ENCODE peak calls at places on chromosomes 3 and 15, in ten cellular contexts. W is NAMALWA, H is NCI-H1694 treated with DMSO at 0.1 percent for 48 hours, C is MCF 10A, X is mesenteric fat pad, M is NB4, K is HFFc6, Q is GM06990, F is lung microvascular endothelial cell, T is pancreas. S is an unnamed sample.

GRCh38 chr15:81221449-81221848 is 24.8 kb downstream of the IL16 start:
- DNase-seq in W (no peak), T (no peak), X (no peak), F (no peak), M (no peak), Q (no peak), K (no peak), C (no peak), H (no peak), S (no peak)

GRCh38 chr3:64166584-64167155 is 58.6 kb downstream of the PRICKLE2 start:
- DNase-seq in T (no peak), X (no peak), K (no peak), F (peak; percentile 69), W (no peak), M (no peak), C (no peak), H (peak; percentile 1), Q (no peak), S (no peak)

GRCh38 chr3:109125902-109126301 is 8.0 kb upstream of the MORC1 start:
- DNase-seq in H (no peak), W (no peak), K (no peak), C (no peak), Q (no peak), F (no peak), X (no peak), M (no peak), T (no peak), S (no peak)

GRCh38 chr3:126431103-126431534 is 36.4 kb downstream of the CFAP100 start:
- DNase-seq in K (no peak), X (peak; percentile 24), Q (peak; percentile 56), H (no peak), M (no peak), F (no peak), T (no peak), W (no peak), C (no peak), S (no peak)

GRCh38 chr3:105806361-105806760 is 62.5 kb downstream of the CBLB start:
- DNase-seq in K (peak; percentile 68), T (no peak), F (peak; percentile 73), M (peak; percentile 78), Q (peak; percentile 26), C (peak; percentile 90), H (no peak), X (no peak), W (no peak), S (no peak)

GRCh38 chr15:79923068-79923514 is 26.3 kb upstream of the MTHFS start:
- DNase-seq in Q (peak; percentile 85), F (peak; percentile 53), K (peak; percentile 25), X (peak; percentile 92), T (peak; percentile 85), C (peak; percentile 53), H (no peak), M (peak; percentile 88), W (peak; percentile 72), S (peak; percentile 61)

GRCh38 chr3:64684715-64685261 is 3.0 kb downstream of the ADAMTS9 start:
- DNase-seq in H (no peak), C (peak; percentile 5), F (peak; percentile 75), X (no peak), W (no peak), M (no peak), Q (no peak), T (peak; percentile 41), K (no peak), S (no peak)

GRCh38 chr15:89225588-89225987 is 4.2 kb upstream of the RLBP1 start:
- DNase-seq in H (no peak), T (no peak), X (no peak), W (no peak), M (no peak), K (no peak), C (no peak), F (no peak), Q (no peak), S (no peak)

GRCh38 chr3:128011140-128011539 is 41.1 kb upstream of the SEC61A1 start:
- DNase-seq in K (no peak), C (peak; percentile 61), Q (no peak), M (peak; percentile 30), W (peak; percentile 20), T (peak; percentile 89), X (no peak), F (peak; percentile 17), H (no peak), S (no peak)

GRCh38 chr15:76065267-76065666 is 5.5 kb downstream of the TMEM266 start:
- DNase-seq in C (no peak), X (no peak), H (no peak), W (no peak), M (peak; percentile 83), K (no peak), F (no peak), T (no peak), Q (no peak), S (no peak)

GRCh38 chr3:185656321-185656840 is 70.3 kb downstream of the SENP2 start:
- DNase-seq in K (peak; percentile 99), X (no peak), W (no peak), Q (no peak), C (peak; percentile 93), F (peak; percentile 50), T (no peak), H (no peak), M (no peak), S (no peak)

GRCh38 chr3:1131156-1131555 is 38.3 kb downstream of the CNTN6 start:
- DNase-seq in F (no peak), M (no peak), W (no peak), C (no peak), K (no peak), Q (no peak), X (no peak), H (no peak), T (no peak), S (no peak)

GRCh38 chr15:89482139-89482538 is 14.2 kb downstream of the RHCG start:
- DNase-seq in F (no peak), W (no peak), M (no peak), Q (no peak), H (no peak), K (peak; percentile 42), X (no peak), T (no peak), C (no peak), S (no peak)

GRCh38 chr15:63505842-63506222 is 1.4 kb downstream of the USP3 start:
- DNase-seq in T (no peak), W (no peak), H (no peak), X (no peak), Q (no peak), K (no peak), C (no peak), M (no peak), F (no peak), S (no peak)

GRCh38 chr15:35557544-35557943 is 11.6 kb upstream of the DPH6 start:
- DNase-seq in T (no peak), W (no peak), F (peak; percentile 7), M (peak; percentile 58), X (no peak), Q (no peak), H (no peak), K (peak; percentile 95), C (peak; percentile 68), S (no peak)

GRCh38 chr3:113897373-113897777 is 50.4 kb upstream of the ZDHHC23 start:
- DNase-seq in X (no peak), K (no peak), Q (no peak), T (no peak), W (peak; percentile 19), C (peak; percentile 33), F (peak; percentile 4), M (no peak), H (no peak), S (no peak)

GRCh38 chr15:69758810-69759410 is 306.3 kb downstream of the RPLP1 start:
- DNase-seq in Q (peak; percentile 49), K (peak; percentile 39), X (no peak), T (no peak), M (peak; percentile 98), C (no peak), H (no peak), F (no peak), W (peak; percentile 53), S (peak; percentile 78)

GRCh38 chr15:58222698-58223097 is 84.5 kb downstream of the AQP9 start:
- DNase-seq in Q (no peak), W (no peak), C (no peak), T (no peak), K (peak; percentile 34), M (peak; percentile 24), F (peak; percentile 18), H (no peak), X (no peak), S (no peak)

GRCh38 chr15:67164401-67164791 is 90.1 kb downstream of the AAGAB start:
- DNase-seq in F (peak; percentile 60), C (peak; percentile 41), M (no peak), W (no peak), X (peak; percentile 55), K (no peak), H (no peak), Q (no peak), T (no peak), S (no peak)

GRCh38 chr15:50227076-50227475 is 38.5 kb downstream of the HDC start:
- DNase-seq in F (no peak), X (no peak), K (peak; percentile 91), W (no peak), C (no peak), H (no peak), M (no peak), T (no peak), Q (no peak), S (no peak)

GRCh38 chr3:94070341-94070911 is 7.6 kb downstream of the NSUN3 start:
- DNase-seq in X (no peak), W (no peak), K (no peak), C (no peak), Q (no peak), H (no peak), T (no peak), M (no peak), F (no peak), S (no peak)

GRCh38 chr3:196843435-196844110 is 24.1 kb upstream of the SENP5 start:
- DNase-seq in W (no peak), Q (no peak), F (no peak), T (no peak), C (no peak), X (no peak), M (no peak), K (no peak), H (no peak), S (no peak)

GRCh38 chr15:43293402-43293801 is 26.7 kb upstream of the TGM5 start:
- DNase-seq in C (no peak), W (no peak), X (no peak), Q (no peak), M (no peak), F (no peak), H (no peak), K (no peak), T (peak; percentile 53), S (no peak)

GRCh38 chr3:190728574-190729246 is 133.8 kb downstream of the GMNC start:
- DNase-seq in Q (no peak), T (no peak), X (no peak), K (no peak), M (peak; percentile 82), F (no peak), W (no peak), H (no peak), C (peak; percentile 82), S (no peak)

GRCh38 chr3:36774072-36774471 is 9.7 kb upstream of the DCLK3 start:
- DNase-seq in C (peak; percentile 50), T (no peak), W (no peak), X (no peak), Q (no peak), M (no peak), H (no peak), F (no peak), K (no peak), S (no peak)

GRCh38 chr15:58761010-58761388 is 10.1 kb upstream of the MINDY2 start:
- DNase-seq in Q (no peak), X (no peak), K (no peak), W (no peak), H (no peak), C (no peak), M (peak; percentile 58), T (no peak), F (no peak), S (no peak)

GRCh38 chr15:33639968-33640367 is 328.3 kb upstream of the CHRM5 start:
- DNase-seq in T (no peak), W (peak; percentile 44), H (no peak), M (no peak), F (peak; percentile 1), C (no peak), X (no peak), Q (no peak), K (no peak), S (no peak)

GRCh38 chr3:74344865-74345264 is 269.6 kb downstream of the CNTN3 start:
- DNase-seq in F (no peak), K (no peak), H (no peak), W (no peak), X (no peak), Q (no peak), T (no peak), M (no peak), C (peak; percentile 1), S (no peak)